ENCODE peak calls at places on chromosome 21, in eight cellular contexts. J is CD8-positive, alpha-beta T cell; Q is endothelial cell; Z is Calu3; W is neural crest cell; U is tibial nerve; S is kidney; I is bronchial epithelial cell. T is an unnamed sample.

GRCh38 chr21:36330904-36331303 is 10.9 kb downstream of the MORC3 start:
- DNase-seq in J (no peak), Q (peak; percentile 44), Z (peak; percentile 31), W (peak; percentile 13), U (peak; percentile 44), S (no peak), I (peak; percentile 41), T (no peak)

GRCh38 chr21:39647476-39647875 is 34.7 kb downstream of the B3GALT5 start:
- DNase-seq in J (no peak), Q (peak; percentile 28), Z (peak; percentile 24), W (no peak), U (no peak), S (no peak), I (peak; percentile 48), T (no peak)

GRCh38 chr21:29504751-29505321 is 206.1 kb downstream of the BACH1 start:
- DNase-seq in J (no peak), Q (no peak), Z (no peak), W (no peak), U (no peak), S (no peak), I (peak; percentile 43), T (no peak)

GRCh38 chr21:26385721-26386120 is 187.4 kb downstream of the CYYR1 start:
- DNase-seq in J (no peak), Q (no peak), Z (no peak), W (no peak), U (no peak), S (no peak), I (peak; percentile 73), T (no peak)

GRCh38 chr21:26806734-26807372 is 38.4 kb downstream of the ADAMTS1 start:
- DNase-seq in J (no peak), Q (no peak), Z (no peak), W (no peak), U (no peak), S (no peak), I (peak; percentile 93), T (no peak)

GRCh38 chr21:17911628-17912027 is 92.5 kb upstream of the C21orf91 start:
- DNase-seq in J (no peak), Q (no peak), Z (no peak), W (no peak), U (no peak), S (no peak), I (peak; percentile 88), T (no peak)

GRCh38 chr21:32779983-32780382 is 8.4 kb upstream of the PAXBP1 start:
- DNase-seq in J (no peak), Q (no peak), Z (no peak), W (no peak), U (no peak), S (no peak), I (no peak), T (no peak)

GRCh38 chr21:31911138-31911907 is 38.5 kb downstream of the HUNK start:
- DNase-seq in J (no peak), Q (no peak), Z (no peak), W (no peak), U (no peak), S (no peak), I (peak; percentile 71), T (no peak)

GRCh38 chr21:32712043-32712442 is 15.8 kb downstream of the SYNJ1 start:
- DNase-seq in J (no peak), Q (no peak), Z (no peak), W (no peak), U (no peak), S (no peak), I (no peak), T (no peak)

GRCh38 chr21:25362375-25363267 is 244.7 kb downstream of the MRPL39 start:
- DNase-seq in J (no peak), Q (no peak), Z (no peak), W (no peak), U (no peak), S (no peak), I (no peak), T (no peak)

GRCh38 chr21:38848187-38848609 is 42.5 kb downstream of the ETS2 start:
- DNase-seq in J (no peak), Q (no peak), Z (no peak), W (no peak), U (no peak), S (no peak), I (no peak), T (no peak)

GRCh38 chr21:30058928-30059327 is 107.7 kb downstream of the CLDN17 start:
- DNase-seq in J (no peak), Q (no peak), Z (no peak), W (no peak), U (no peak), S (no peak), I (peak; percentile 86), T (no peak)

GRCh38 chr21:17712887-17713286 is 100.2 kb upstream of the BTG3 start:
- DNase-seq in J (no peak), Q (no peak), Z (no peak), W (no peak), U (no peak), S (no peak), I (no peak), T (no peak)

GRCh38 chr21:32248616-32249550 is 30.0 kb downstream of the MIS18A start:
- DNase-seq in J (no peak), Q (no peak), Z (no peak), W (no peak), U (no peak), S (no peak), I (no peak), T (no peak)

GRCh38 chr21:46422636-46423241 is 36.0 kb upstream of the DIP2A start:
- DNase-seq in J (no peak), Q (no peak), Z (no peak), W (no peak), U (no peak), S (peak; percentile 6), I (no peak), T (no peak)

DNA sequence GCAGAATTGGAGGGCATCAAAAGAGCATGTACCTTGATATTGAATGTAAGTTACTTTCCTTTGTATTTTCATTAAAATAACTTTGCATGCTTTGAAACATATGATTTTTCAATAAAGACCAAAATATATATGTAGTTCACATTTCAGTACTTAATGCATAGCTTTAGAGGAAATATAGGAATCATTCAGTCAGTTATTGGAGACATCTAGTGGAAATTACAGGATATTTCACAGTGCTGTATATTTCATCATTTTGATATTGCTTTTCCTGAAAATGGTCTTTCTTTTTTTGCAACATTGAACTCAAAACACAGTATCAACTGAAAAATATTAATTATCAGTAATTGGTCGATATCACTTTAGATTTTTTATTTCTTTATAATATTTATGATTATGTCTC is 375.8 kb downstream of the NCAM2 start:
- DNase-seq in J (no peak), Q (no peak), Z (no peak), W (no peak), U (no peak), S (no peak), I (no peak), T (no peak)
- TF ChIP-seq CTCF in J (no peak), Q (no peak), Z (no peak), W (peak; percentile 30), U (peak; percentile 37), S (no peak), I (no peak), T (no peak)

GRCh38 chr21:14864211-14865021 is 200.4 kb downstream of the NRIP1 start:
- DNase-seq in J (no peak), Q (peak; percentile 68), Z (peak; percentile 78), W (peak; percentile 74), U (peak; percentile 77), S (peak; percentile 83), I (peak; percentile 73), T (peak; percentile 44)

GRCh38 chr21:14866859-14867560 is 197.8 kb downstream of the NRIP1 start:
- DNase-seq in J (no peak), Q (no peak), Z (no peak), W (no peak), U (no peak), S (no peak), I (peak; percentile 84), T (no peak)

GRCh38 chr21:14858309-14858708 is 206.5 kb downstream of the NRIP1 start:
- DNase-seq in J (no peak), Q (no peak), Z (no peak), W (no peak), U (no peak), S (no peak), I (no peak), T (no peak)

GRCh38 chr21:14863745-14864210 is 201.0 kb downstream of the NRIP1 start:
- DNase-seq in J (no peak), Q (no peak), Z (no peak), W (no peak), U (peak; percentile 23), S (no peak), I (peak; percentile 40), T (no peak)

DNA sequence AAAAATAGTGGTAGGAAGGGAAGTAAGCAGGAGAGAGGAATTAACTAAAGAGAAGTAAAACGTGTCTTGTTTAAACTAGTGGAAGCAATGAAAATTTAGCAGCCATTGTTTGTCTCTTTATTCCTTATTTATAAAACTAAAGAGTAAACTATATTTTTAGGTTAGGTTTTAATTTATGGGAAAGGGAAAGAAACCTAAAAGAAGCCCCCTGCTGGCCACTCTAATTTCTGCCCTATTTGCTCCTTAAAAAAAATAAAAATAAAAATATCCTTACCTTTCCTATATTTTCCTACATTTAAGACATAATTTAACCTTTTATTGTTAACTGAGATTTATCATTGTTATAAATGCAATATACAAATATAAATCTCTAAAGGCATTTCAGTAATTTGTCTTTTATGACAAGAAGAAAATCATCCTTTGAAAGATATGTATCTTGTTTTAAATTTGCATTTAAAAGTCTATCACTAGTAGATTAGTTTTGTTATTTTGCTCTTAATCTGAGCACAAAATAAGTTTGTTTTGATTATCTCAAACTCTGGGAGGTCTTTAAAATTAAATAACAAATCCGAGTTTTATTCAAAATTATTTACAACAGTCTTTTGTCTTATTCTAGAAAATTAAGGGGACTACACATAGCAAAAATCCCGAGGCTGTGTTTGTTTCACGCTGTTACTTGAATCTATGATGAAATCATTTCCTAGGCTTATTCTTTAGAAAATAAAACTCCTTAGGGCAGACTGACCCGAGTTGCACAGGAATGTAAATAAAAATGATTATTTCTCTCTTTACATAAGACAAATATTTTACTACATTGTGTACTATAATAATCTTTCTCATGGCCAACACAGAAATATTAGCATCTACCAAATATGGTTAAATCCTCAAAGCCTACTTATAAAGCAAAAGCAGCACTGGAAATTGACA is 201.7 kb downstream of the NRIP1 start:
- DNase-seq in J (no peak), Q (peak; percentile 17), Z (peak; percentile 21), W (no peak), U (no peak), S (no peak), I (peak; percentile 27), T (no peak)
- TF ChIP-seq CTCF in J (peak; percentile 74), Q (peak; percentile 89), Z (peak; percentile 42), W (peak; percentile 88), U (peak; percentile 56), S (peak; percentile 22), I (peak; percentile 39), T (peak; percentile 87)

DNA sequence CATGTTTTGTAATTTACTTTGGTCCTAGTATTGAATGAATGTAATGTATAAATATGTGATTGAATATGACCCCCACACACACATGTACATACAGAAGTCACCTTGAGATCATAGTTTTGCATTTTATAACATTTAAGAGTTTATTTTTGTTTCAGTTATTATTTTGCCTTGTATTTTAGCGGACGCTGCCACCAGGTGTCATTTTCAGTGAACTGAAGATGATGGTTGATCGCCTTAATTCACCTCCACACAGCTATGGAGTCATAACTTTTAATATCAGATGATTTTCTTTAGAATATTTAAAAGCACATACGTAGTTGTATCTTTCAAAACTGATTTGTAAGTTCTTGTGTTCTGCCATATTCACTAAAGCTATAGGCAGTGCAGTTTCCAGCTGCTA is 130.4 kb downstream of the DYRK1A start:
- DNase-seq in J (no peak), Q (no peak), Z (no peak), W (no peak), U (no peak), S (no peak), I (no peak), T (no peak)
- TF ChIP-seq CTCF in J (no peak), Q (peak; percentile 44), Z (no peak), W (peak; percentile 56), U (no peak), S (peak; percentile 24), I (no peak), T (peak; percentile 31)

GRCh38 chr21:34120867-34121266 is 47.5 kb downstream of the MRPS6 start:
- DNase-seq in J (no peak), Q (no peak), Z (no peak), W (no peak), U (no peak), S (no peak), I (no peak), T (no peak)
- TF ChIP-seq CTCF in J (no peak), Q (no peak), Z (no peak), W (no peak), U (no peak), S (no peak), I (no peak), T (no peak)